ENCODE peak calls at places on chromosomes 2 and 18, in four cellular contexts. F is spleen, R is cardiac muscle cell, S is tibial nerve. Z is an unnamed sample. For H3K4me1, the result is how much of the 10 kb centered on the place peaks cover.

GRCh38 chr18:49499046-49499637 is 12.1 kb upstream of the C18orf32 start:
- DNase-seq in F (no peak), R (no peak), S (no peak), Z (no peak)

GRCh38 chr2:121293450-121294325 is 8.7 kb upstream of the TFCP2L1 start:
- DNase-seq in F (no peak), R (no peak), S (no peak), Z (no peak)

GRCh38 chr2:16045653-16046352 is 105.5 kb downstream of the MYCN start:
- DNase-seq in F (no peak), R (no peak), S (no peak), Z (no peak)

GRCh38 chr2:197306024-197306690 is 4.4 kb downstream of the ANKRD44 start:
- DNase-seq in F (no peak), R (no peak), S (no peak), Z (no peak)

GRCh38 chr2:130852521-130853115 is 15.9 kb downstream of the ARHGEF4 start:
- DNase-seq in F (no peak), R (no peak), S (no peak), Z (no peak)

GRCh38 chr18:32753656-32754221 is 19.1 kb downstream of the KLHL14 start:
- DNase-seq in F (no peak), R (no peak), S (no peak), Z (no peak)

GRCh38 chr2:39954346-39954745 is 175.3 kb upstream of the THUMPD2 start:
- DNase-seq in F (no peak), R (no peak), S (no peak), Z (no peak)

GRCh38 chr2:144832048-144832447 is 312.1 kb upstream of the ZEB2 start:
- DNase-seq in F (no peak), R (peak), S (no peak), Z (no peak)

GRCh38 chr18:46068763-46069162 is 3.3 kb downstream of the PSTPIP2 start:
- DNase-seq in F (no peak), R (no peak), S (no peak), Z (no peak)

GRCh38 chr2:36408198-36408703 is 52.7 kb downstream of the CRIM1 start:
- DNase-seq in F (peak), R (peak), S (no peak), Z (no peak)

GRCh38 chr2:172404824-172405223 is 22.6 kb upstream of the ITGA6 start:
- DNase-seq in F (no peak), R (peak), S (no peak), Z (no peak)

GRCh38 chr18:421236-422155 is 79.0 kb downstream of the COLEC12 start:
- DNase-seq in F (no peak), R (peak), S (no peak), Z (no peak)

GRCh38 chr18:1539276-1539675 is 634.6 kb downstream of the ADCYAP1 start:
- DNase-seq in F (no peak), R (no peak), S (no peak), Z (no peak)

GRCh38 chr18:45365835-45366234 is 249.4 kb upstream of the SLC14A2 start:
- DNase-seq in F (no peak), R (no peak), S (no peak), Z (no peak)

DNA sequence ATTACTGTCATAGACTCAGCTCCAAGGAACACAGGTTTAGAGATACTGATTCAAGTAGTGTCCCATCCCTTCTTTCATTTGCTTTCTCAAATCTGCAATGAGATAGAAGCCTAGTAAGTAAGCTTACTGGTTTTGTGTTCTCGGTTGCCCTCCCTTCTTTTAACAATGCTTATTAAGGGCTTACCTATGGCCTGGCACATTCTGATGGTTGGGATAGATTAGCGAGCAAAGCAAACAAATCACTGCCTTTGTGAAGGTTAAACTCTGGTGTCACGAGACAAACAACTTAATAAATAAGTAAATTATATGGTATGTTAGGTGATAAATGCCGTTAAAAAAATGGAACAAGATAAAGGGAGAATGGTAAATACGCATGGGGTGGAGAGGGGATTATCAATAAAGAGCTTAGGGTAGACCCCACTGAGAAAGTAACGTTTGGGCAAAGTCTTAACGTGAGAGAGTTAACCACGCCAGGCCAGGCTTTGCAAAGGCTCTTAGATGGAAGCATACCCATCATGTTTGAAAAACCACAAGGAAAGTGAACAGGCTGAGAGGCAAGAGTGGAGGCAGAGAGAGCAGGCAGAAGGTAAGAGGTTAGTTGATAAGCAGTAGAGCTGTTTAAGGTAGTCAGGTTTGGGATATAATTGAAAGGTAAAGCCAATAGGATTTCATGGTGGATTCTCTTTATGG is 31.0 kb downstream of the EIF2AK3 start:
- DNase-seq in F (no peak), R (no peak), S (no peak), Z (no peak)
- H3K4me1 ChIP-seq in F (under half), R (under half), S (under half), Z (under half)

GRCh38 chr2:42060718-42061619 is 13.1 kb downstream of the PKDCC start:
- DNase-seq in F (peak), R (peak), S (no peak), Z (no peak)

GRCh38 chr2:42057902-42058450 is 10.2 kb downstream of the PKDCC start:
- DNase-seq in F (peak), R (no peak), S (no peak), Z (no peak)

GRCh38 chr2:42060028-42060427 is 12.2 kb downstream of the PKDCC start:
- DNase-seq in F (peak), R (no peak), S (no peak), Z (no peak)

GRCh38 chr2:42057159-42057901 is 9.5 kb downstream of the PKDCC start:
- DNase-seq in F (peak), R (no peak), S (no peak), Z (no peak)

DNA sequence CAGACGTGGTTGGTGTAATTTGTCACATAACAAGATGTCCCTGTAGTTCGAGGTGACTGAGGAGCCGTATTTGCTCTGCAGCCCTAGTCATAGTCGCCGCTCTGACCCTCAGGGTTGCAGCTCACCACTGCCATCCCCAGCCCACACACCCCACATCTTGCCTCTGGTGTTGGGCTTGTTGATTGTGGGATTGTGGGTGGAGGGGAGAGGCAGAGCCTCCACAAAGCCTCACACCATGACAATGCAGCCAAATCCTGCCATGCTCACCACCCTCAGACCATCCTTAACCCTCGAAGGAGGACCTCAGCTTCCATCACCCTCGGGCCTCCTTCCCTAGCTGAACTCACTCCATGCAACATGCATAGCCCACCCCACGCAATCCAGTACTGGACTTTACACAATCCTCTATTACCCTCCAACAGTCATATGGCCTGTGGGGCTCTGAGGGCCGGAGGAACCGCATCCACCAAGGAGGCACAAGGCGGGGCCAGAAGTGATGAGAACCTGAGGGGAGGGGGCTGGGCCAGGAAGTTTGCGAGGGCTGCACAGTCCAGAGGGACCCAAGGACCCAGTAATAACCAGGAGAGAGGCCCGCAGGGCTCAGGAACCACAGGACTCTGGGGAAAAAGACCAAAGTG is 11.6 kb downstream of the PKDCC start:
- DNase-seq in F (peak), R (no peak), S (no peak), Z (no peak)
- H3K4me3 ChIP-seq in F (no peak), R (no peak), S (no peak), Z (no peak)

GRCh38 chr2:85862426-85862825 is 26.4 kb downstream of the ST3GAL5 start:
- DNase-seq in F (no peak), R (no peak), S (no peak), Z (no peak)
- TF ChIP-seq CTCF in F (no peak), R (no peak), S (no peak), Z (no peak)

DNA sequence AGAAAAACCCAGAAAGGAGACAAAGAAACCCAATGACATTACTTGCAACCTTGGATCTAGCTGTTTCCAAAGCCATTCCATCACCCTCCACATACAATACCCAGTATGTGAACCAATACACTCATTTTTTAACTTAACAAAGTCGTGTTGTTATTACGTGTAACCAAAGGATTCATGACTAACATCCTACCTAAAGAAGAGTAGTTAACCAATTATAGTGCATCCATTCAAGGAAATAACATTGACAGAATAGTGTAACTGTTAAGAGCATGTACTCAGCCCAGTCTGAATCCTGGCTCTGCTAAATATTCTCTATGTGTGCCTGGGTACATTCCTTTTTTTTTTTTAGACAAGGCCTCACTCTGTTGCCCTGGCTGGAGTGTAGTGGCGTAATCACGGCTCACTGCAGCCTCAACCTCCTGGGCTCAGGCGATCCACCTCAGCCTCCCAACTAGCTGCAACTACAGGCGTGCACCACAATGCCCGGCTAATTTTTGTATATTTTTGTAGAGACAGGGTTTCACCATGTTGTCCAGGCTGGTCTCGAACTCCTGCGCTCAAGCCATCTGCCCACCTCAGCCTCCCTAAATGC is 9.9 kb downstream of the TLK1 start:
- DNase-seq in F (no peak), R (no peak), S (no peak), Z (no peak)
- H3K4me1 ChIP-seq in F (half or more), R (under half), S (under half), Z (under half)

DNA sequence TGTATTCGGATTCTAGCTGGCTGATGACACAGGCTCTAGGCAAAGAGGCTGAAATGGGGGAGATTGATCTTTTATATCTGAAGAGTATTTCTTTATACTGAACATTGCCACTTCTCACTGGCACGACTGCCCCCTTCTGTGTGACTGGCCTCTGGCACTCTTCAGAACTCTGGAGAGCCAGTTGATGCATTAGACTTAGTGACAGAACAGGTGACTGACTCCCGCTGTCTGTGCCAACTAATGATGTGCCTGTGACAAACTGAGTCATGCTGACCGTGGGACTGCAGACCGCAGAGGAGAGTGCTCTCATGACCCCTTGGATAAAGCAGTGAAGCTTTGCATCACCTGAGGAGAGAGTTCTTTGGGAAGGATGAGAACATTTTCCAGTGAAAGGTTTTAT is 14.4 kb downstream of the MGAT5 start:
- DNase-seq in F (no peak), R (no peak), S (no peak), Z (no peak)
- H3K4me3 ChIP-seq in F (no peak), R (no peak), S (no peak), Z (no peak)

GRCh38 chr2:223921204-223921603 is 23.9 kb downstream of the WDFY1 start:
- DNase-seq in F (no peak), R (no peak), S (no peak), Z (no peak)

GRCh38 chr2:223922308-223922707 is 22.8 kb downstream of the WDFY1 start:
- DNase-seq in F (no peak), R (no peak), S (no peak), Z (no peak)

GRCh38 chr2:223918671-223919134 is 26.4 kb downstream of the WDFY1 start:
- DNase-seq in F (no peak), R (no peak), S (no peak), Z (no peak)

GRCh38 chr2:223916181-223916900 is 28.8 kb downstream of the WDFY1 start:
- DNase-seq in F (no peak), R (no peak), S (no peak), Z (no peak)

GRCh38 chr2:223920109-223920508 is 25.0 kb downstream of the WDFY1 start:
- DNase-seq in F (no peak), R (no peak), S (no peak), Z (no peak)
- TF ChIP-seq CTCF in F (no peak), R (no peak), S (no peak), Z (no peak)

GRCh38 chr2:30487603-30488002 is 40.6 kb downstream of the LCLAT1 start:
- DNase-seq in F (no peak), R (no peak), S (no peak), Z (no peak)
- H3K4me1 ChIP-seq in F (under half), R (under half), S (under half), Z (under half)

GRCh38 chr18:24989760-24990547 is 362.0 kb downstream of the ZNF521 start:
- DNase-seq in F (no peak), R (no peak), S (no peak), Z (no peak)

GRCh38 chr18:24991220-24991575 is 360.8 kb downstream of the ZNF521 start:
- DNase-seq in F (no peak), R (no peak), S (no peak), Z (no peak)

GRCh38 chr18:24992491-24992890 is 359.5 kb downstream of the ZNF521 start:
- DNase-seq in F (no peak), R (no peak), S (no peak), Z (no peak)

GRCh38 chr18:24990548-24991219 is 361.3 kb downstream of the ZNF521 start:
- DNase-seq in F (no peak), R (no peak), S (no peak), Z (no peak)

GRCh38 chr18:24991661-24992060 is 360.3 kb downstream of the ZNF521 start:
- DNase-seq in F (no peak), R (no peak), S (no peak), Z (no peak)
- H3K4me3 ChIP-seq in F (no peak), R (no peak), S (no peak), Z (no peak)

DNA sequence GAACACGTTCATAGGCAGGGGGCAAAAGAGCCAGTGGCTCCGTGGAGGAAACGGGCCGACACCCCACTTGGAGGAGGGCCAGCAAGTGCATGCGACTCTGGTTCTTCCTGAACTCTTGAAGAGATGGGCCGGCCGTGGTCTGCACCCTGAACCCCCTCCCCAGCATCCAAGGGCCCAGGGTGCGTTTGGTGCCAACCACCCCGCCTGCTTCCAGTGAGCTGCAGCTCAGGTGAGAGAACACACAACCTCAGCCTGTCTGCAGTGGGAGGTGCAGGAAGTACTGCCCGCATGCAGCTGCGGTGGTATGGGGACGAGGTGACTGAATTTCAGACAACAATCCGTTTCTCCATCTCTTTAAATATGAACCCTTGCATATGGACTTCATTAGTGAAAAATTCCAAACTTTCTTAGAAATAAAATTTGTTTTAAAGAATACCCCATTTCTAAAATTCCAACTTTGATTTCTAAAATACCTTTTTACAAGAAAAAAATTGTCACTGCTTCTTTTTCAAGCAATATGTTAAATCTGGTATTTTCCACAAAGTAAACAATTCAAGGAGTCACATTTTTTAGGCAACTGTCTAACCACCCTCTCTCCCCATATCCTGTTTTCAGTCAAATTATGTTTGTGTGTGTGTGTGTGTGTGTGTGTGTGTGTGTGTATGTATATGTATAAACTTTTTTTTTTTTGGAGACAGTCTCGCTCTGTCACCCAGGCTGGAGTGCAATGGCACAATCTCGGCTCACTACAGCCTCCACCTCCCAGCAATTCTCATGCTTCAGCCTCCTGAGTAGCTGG is 59.1 kb downstream of the ADNP2 start:
- DNase-seq in F (no peak), R (no peak), S (no peak), Z (no peak)
- TF ChIP-seq CTCF in F (no peak), R (no peak), S (no peak), Z (no peak)